ENCODE peak calls at places on chromosomes 2 and 18, in four cellular contexts. O is K562, Q is HepG2, J is H1. V is an unnamed sample. For H3K79me2, the result is how much of the 10 kb centered on the place peaks cover.

GRCh38 chr2:64623232-64623879 is 30.4 kb downstream of the SERTAD2 start:
- DNase-seq in J (no peak), Q (no peak), O (no peak), V (no peak)

GRCh38 chr2:163675389-163675788 is 60.4 kb downstream of the FIGN start:
- DNase-seq in Q (no peak), O (no peak), J (no peak), V (no peak)

GRCh38 chr2:137107925-137108324 is 342.6 kb downstream of the THSD7B start:
- DNase-seq in O (no peak), J (no peak), Q (no peak), V (no peak)

GRCh38 chr18:65788373-65788772 is 37.6 kb downstream of the CDH7 start:
- DNase-seq in O (no peak), Q (peak), J (no peak), V (no peak)

GRCh38 chr2:83874712-83875430 is 584.2 kb downstream of the SUCLG1 start:
- DNase-seq in O (no peak), Q (no peak), J (peak), V (no peak)

GRCh38 chr2:162824319-162824718 is 14.2 kb downstream of the KCNH7 start:
- DNase-seq in J (no peak), O (no peak), Q (no peak), V (no peak)

GRCh38 chr2:118530976-118531375 is 316.5 kb downstream of the EN1 start:
- DNase-seq in Q (no peak), O (no peak), J (no peak), V (peak)

GRCh38 chr2:73418343-73418742 is 32.7 kb downstream of the ALMS1 start:
- DNase-seq in J (no peak), O (no peak), Q (no peak), V (no peak)

GRCh38 chr2:216289470-216289869 is 82.8 kb downstream of the MARCHF4 start:
- DNase-seq in J (no peak), Q (no peak), O (no peak), V (no peak)

GRCh38 chr2:216478151-216478550 is 20.5 kb upstream of the RPL37A start:
- DNase-seq in Q (no peak), J (no peak), O (no peak), V (peak)

GRCh38 chr2:226777611-226778010 is 22.0 kb downstream of the IRS1 start:
- DNase-seq in J (no peak), O (no peak), Q (no peak), V (no peak)

GRCh38 chr2:109422071-109422757 is 191.6 kb downstream of the SEPTIN10 start:
- DNase-seq in Q (no peak), J (no peak), O (no peak), V (no peak)

GRCh38 chr18:78814766-78815165 is 164.9 kb upstream of the SALL3 start:
- DNase-seq in Q (no peak), O (no peak), J (no peak), V (no peak)
- H3K79me2 ChIP-seq in Q (under half), O (under half), J (under half), V (under half)

GRCh38 chr18:79305976-79306375 is 89.8 kb upstream of the NFATC1 start:
- DNase-seq in O (no peak), J (no peak), Q (no peak), V (no peak)
- TF ChIP-seq SRF in O (no peak), J (no peak), Q (no peak), V (no peak)

GRCh38 chr2:151614159-151614558 is 120.1 kb downstream of the NEB start:
- DNase-seq in O (no peak), J (no peak), Q (no peak), V (no peak)

GRCh38 chr2:151616760-151617339 is 117.4 kb downstream of the NEB start:
- DNase-seq in J (no peak), O (no peak), Q (no peak), V (no peak)

GRCh38 chr2:151614606-151615306 is 119.5 kb downstream of the NEB start:
- DNase-seq in Q (no peak), J (no peak), O (no peak), V (no peak)

DNA sequence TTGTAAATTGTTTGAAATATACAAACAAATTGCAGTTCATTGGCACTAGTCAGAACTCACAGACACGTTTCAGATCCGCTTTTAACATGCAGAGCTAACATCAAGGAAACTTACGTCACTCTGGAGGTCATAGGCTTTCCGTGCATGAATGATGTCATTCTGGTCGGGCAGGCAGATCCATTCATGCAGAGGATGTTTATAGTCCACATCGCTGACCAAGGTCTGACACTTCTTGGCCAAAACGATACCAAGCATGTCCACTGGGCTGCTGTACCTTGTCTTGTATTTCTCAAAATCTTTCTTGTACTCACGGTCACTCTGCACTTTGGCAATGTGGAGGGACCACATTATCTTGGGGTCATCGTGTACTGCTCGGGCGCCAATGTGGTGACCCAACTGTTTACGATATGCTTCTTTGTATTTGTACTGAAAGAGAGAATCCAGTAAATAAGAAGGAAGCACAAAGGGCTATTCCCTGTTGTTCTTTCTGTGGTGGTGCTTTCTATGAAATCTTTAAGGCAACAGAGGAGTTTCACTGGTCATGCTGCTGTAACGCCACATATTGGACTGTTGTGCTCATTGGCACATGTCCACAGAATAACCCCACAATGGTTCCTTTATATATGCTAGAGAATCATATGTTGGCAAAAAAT is 114.8 kb downstream of the NEB start:
- DNase-seq in Q (peak), J (no peak), O (no peak), V (no peak)
- H2AFZ ChIP-seq in Q (no peak), J (no peak), O (peak), V (no peak)

DNA sequence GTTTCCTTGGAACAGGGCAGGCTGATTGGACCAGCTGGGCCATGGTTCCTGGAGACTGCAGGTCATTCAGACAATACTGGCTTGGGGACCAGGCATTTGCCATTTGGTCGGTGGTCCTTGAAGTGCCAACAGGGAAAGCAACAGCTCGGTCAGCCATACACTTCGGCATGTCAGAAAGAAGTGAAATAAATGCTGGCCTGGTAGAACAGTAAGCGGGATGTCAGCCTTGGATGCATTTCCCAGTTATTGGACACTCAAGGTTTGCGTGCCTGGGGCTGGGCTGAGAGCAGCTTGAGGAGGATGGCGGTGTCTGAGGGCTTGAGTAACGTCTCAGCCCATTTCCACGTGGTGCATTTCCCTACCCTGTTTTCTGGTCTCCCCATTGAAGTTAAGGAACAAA is 75.4 kb downstream of the NCK2 start:
- DNase-seq in O (no peak), Q (no peak), J (no peak), V (no peak)
- H3K79me2 ChIP-seq in O (under half), Q (under half), J (under half), V (under half)

DNA sequence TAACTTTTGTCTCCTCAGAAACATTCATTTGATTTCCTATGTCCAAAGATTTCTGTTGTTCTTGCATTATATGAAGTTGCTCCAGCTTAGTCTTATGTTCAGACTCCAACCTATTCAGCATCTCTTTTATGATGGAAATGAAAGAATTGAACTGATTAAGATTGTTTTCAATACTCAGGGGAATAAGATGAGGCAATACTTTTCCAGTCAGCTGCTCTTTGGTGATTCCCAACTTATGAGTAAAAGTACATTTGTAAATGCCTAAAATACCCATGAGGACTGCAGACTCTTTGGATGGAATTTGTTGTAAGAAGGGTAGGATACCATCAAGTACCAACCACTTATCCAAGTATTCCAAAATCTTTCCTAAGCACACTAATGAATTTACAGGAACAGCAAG is 39.8 kb downstream of the TRAK2 start:
- DNase-seq in O (no peak), Q (no peak), J (no peak), V (no peak)
- TF ChIP-seq SRF in O (no peak), Q (no peak), J (no peak), V (no peak)

GRCh38 chr2:75464348-75464946 is 96.3 kb downstream of the EVA1A start:
- DNase-seq in J (no peak), O (peak), Q (peak), V (peak)
- H2AFZ ChIP-seq in J (no peak), O (no peak), Q (no peak), V (no peak)

GRCh38 chr18:28078849-28079248 is 98.1 kb downstream of the CDH2 start:
- DNase-seq in O (no peak), J (no peak), Q (no peak), V (no peak)
- H3K79me2 ChIP-seq in O (under half), J (under half), Q (under half), V (under half)

DNA sequence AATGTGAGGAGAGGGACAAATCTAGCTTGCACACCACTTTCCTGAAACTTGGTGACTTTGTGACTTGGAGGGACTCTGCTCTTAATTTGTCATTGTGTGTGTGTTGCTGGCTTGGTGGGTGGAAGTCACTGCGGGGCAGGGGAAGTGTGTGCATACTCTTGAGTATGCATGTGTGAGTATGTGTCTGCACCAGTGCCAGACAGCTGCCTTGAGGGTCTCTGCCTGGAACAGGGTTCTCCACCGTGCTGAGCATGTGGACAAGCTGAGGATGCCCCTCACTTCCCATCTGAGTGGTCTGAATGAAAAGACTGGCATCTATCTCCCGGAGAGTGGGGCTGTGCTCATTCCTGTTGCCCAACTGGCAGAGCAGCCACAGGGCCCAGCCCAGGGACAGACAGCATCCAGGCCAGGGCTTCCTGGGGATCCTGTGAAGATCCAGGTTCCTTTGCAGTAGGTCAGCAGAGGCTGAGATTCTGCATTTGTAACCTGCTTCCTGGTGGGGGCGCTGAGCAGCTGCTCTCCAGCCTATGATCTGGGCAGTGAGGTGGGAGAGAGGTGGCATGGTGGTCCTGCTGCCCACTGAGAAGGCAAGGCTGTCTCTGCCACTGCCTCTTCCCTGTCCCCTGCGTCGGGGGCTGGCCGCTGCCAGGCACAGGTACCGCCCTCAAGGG is 138.9 kb upstream of the HAAO start:
- DNase-seq in Q (peak), J (peak), O (no peak), V (no peak)
- TF ChIP-seq SRF in Q (no peak), J (no peak), O (no peak), V (no peak)

DNA sequence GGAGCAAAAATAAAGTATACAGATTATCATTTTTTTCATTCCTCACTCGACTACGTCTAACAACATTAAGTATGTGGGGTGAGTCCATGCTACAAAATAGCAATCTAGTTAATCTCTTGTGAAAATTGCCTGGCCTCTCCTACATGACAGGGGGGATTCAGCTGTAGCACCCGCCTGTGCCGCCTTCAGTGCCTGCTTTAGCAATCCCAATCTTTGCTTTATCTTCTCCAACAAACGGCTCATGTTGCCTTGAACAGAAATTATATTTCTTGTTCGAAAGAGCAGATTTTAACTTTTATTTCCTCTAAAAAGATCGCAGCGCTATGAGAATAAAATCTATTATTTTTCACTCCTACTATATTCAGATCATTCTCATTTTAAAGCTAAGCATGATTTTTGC is 2.4 kb upstream of the SOX11 start:
- DNase-seq in O (no peak), J (no peak), Q (no peak), V (no peak)
- H2AFZ ChIP-seq in O (no peak), J (no peak), Q (no peak), V (no peak)

GRCh38 chr2:225030893-225031292 is 11.4 kb downstream of the DOCK10 start:
- DNase-seq in O (no peak), Q (no peak), J (no peak), V (no peak)
- H3K79me2 ChIP-seq in O (under half), Q (under half), J (under half), V (under half)